ENCODE peak calls at places on chromosome 2, in six cellular contexts. N is HAP-1, J is IMR-90, C is osteocyte, P is M059J, W is myocyte. H is an unnamed sample.

GRCh38 chr2:212842544-212843185 is 304.1 kb upstream of the ERBB4 start:
- DNase-seq in N (no peak), J (peak), C (no peak), P (peak), W (peak), H (peak)

GRCh38 chr2:112583497-112584133 is 794 bp upstream of the CHCHD5 start:
- DNase-seq in N (no peak), J (no peak), C (no peak), P (peak), W (peak), H (no peak)

GRCh38 chr2:28082131-28082530 is 191.6 kb downstream of the BABAM2 start:
- DNase-seq in N (no peak), J (peak), C (no peak), P (peak), W (peak), H (peak)

GRCh38 chr2:115161531-115162453 is 719.4 kb downstream of the DPP10 start:
- DNase-seq in N (peak), J (no peak), C (no peak), P (no peak), W (no peak), H (no peak)

GRCh38 chr2:19805266-19805665 is 96.5 kb downstream of the TTC32 start:
- DNase-seq in N (no peak), J (no peak), C (no peak), P (no peak), W (no peak), H (no peak)

GRCh38 chr2:224209927-224210326 is 170.8 kb upstream of the SERPINE2 start:
- DNase-seq in N (no peak), J (no peak), C (no peak), P (no peak), W (no peak), H (no peak)

GRCh38 chr2:172484253-172484652 is 56.9 kb downstream of the ITGA6 start:
- DNase-seq in N (no peak), J (peak), C (no peak), P (peak), W (peak), H (peak)

GRCh38 chr2:233929352-233929843 is 12.2 kb downstream of the TRPM8 start:
- DNase-seq in N (peak), J (no peak), C (peak), P (peak), W (peak), H (peak)

GRCh38 chr2:381181-381580 is 93.3 kb upstream of the ALKAL2 start:
- DNase-seq in N (no peak), J (no peak), C (peak), P (peak), W (no peak), H (no peak)

GRCh38 chr2:147046473-147046872 is 798.4 kb upstream of the ACVR2A start:
- DNase-seq in N (no peak), J (no peak), C (no peak), P (no peak), W (no peak), H (no peak)

GRCh38 chr2:33321236-33321731 is 155.2 kb upstream of the RASGRP3 start:
- DNase-seq in N (no peak), J (peak), C (no peak), P (peak), W (peak), H (peak)

GRCh38 chr2:279956-280654 is 7.8 kb downstream of the ALKAL2 start:
- DNase-seq in N (no peak), J (no peak), C (no peak), P (no peak), W (no peak), H (no peak)

GRCh38 chr2:163428187-163428586 is 307.6 kb downstream of the FIGN start:
- DNase-seq in N (no peak), J (no peak), C (no peak), P (no peak), W (no peak), H (no peak)

GRCh38 chr2:71466301-71467179 is 13.2 kb downstream of the DYSF start:
- DNase-seq in N (peak), J (no peak), C (no peak), P (peak), W (peak), H (peak)

GRCh38 chr2:124323321-124323720 is 298.2 kb downstream of the CNTNAP5 start:
- DNase-seq in N (no peak), J (no peak), C (no peak), P (peak), W (no peak), H (no peak)

GRCh38 chr2:168490916-168491605 is 35.0 kb downstream of the CERS6 start:
- DNase-seq in N (peak), J (no peak), C (no peak), P (no peak), W (no peak), H (peak)

GRCh38 chr2:19544020-19544383 is 185.6 kb upstream of the OSR1 start:
- DNase-seq in N (no peak), J (no peak), C (no peak), P (no peak), W (no peak), H (no peak)

GRCh38 chr2:196913691-196914090 is 12.8 kb downstream of the PGAP1 start:
- DNase-seq in N (no peak), J (no peak), C (no peak), P (no peak), W (no peak), H (no peak)

GRCh38 chr2:98543842-98544241 is 64.5 kb downstream of the COA5 start:
- DNase-seq in N (no peak), J (no peak), C (no peak), P (no peak), W (no peak), H (no peak)

GRCh38 chr2:17318013-17318412 is 200.2 kb downstream of the RAD51AP2 start:
- DNase-seq in N (no peak), J (no peak), C (no peak), P (no peak), W (no peak), H (no peak)